ENCODE peak calls at places on chromosomes 4 and X, in nine cellular contexts. J, I, K, L, X, R, V, Z and H are unnamed samples. For H3K36me3, the result is how much of the 10 kb centered on the place peaks cover.

GRCh38 chr4:181854142-181854541 is 389.1 kb upstream of the TENM3 start:
- DNase-seq in J (peak), I (no peak), K (no peak), Z (peak), L (no peak), V (no peak), X (no peak), R (no peak), H (no peak)

GRCh38 chr4:1534076-1534872 is 128.0 kb upstream of the NKX1-1 start:
- DNase-seq in J (no peak), Z (no peak), K (no peak), I (no peak), R (no peak), X (no peak), V (no peak), L (no peak), H (no peak)

GRCh38 chrX:7889680-7890079 is 37.5 kb downstream of the PNPLA4 start:
- DNase-seq in V (no peak), J (peak), I (no peak), Z (peak), L (no peak), X (peak), R (no peak), K (peak), H (no peak)

GRCh38 chrX:72366178-72366577 is 60.5 kb upstream of the CITED1 start:
- DNase-seq in L (no peak), Z (no peak), J (no peak), V (no peak), X (no peak), R (no peak), I (peak), K (no peak), H (no peak)

GRCh38 chrX:84186603-84187358 is 1.2 kb downstream of the RPS6KA6 start:
- DNase-seq in J (peak), X (no peak), L (no peak), R (peak), V (peak), I (no peak), K (peak), Z (peak), H (no peak)

GRCh38 chr4:123976285-123976684 is 579.7 kb downstream of the SPRY1 start:
- DNase-seq in R (no peak), J (peak), Z (no peak), V (no peak), K (peak), I (no peak), X (no peak), L (no peak), H (no peak)

GRCh38 chr4:90127223-90127705 is at the start of gene CCSER1:
- DNase-seq in Z (peak), R (peak), V (peak), J (peak), X (no peak), L (peak), I (no peak), K (peak), H (peak)

GRCh38 chrX:30690330-30690729 is 37.1 kb downstream of the GK start:
- DNase-seq in X (no peak), I (no peak), J (peak), Z (no peak), R (no peak), K (no peak), L (no peak), V (no peak), H (no peak)

GRCh38 chr4:186192068-186192751 is 843 bp downstream of the CYP4V2 start:
- DNase-seq in J (peak), Z (peak), L (peak), I (no peak), V (peak), K (peak), X (peak), R (peak), H (peak)

GRCh38 chr4:121769341-121769740 is 4.4 kb upstream of the SMIM43 start:
- DNase-seq in L (no peak), X (no peak), K (no peak), V (no peak), R (no peak), I (no peak), Z (no peak), J (no peak), H (no peak)

GRCh38 chrX:45781901-45782553 is 581.4 kb upstream of the DIPK2B start:
- DNase-seq in R (no peak), V (no peak), L (no peak), Z (peak), J (peak), K (peak), X (no peak), I (no peak), H (peak)

GRCh38 chr4:40547446-40548132 is 82.1 kb downstream of the RBM47 start:
- DNase-seq in I (no peak), R (no peak), L (no peak), J (peak), V (no peak), K (no peak), Z (no peak), X (no peak), H (no peak)

GRCh38 chr4:39976945-39977488 is 694 bp downstream of the PDS5A start:
- DNase-seq in K (peak), L (peak), R (no peak), I (no peak), J (peak), Z (peak), X (no peak), V (peak), H (peak)

GRCh38 chrX:63686878-63687714 is 97.9 kb downstream of the ARHGEF9 start:
- DNase-seq in I (peak), K (peak), X (peak), L (no peak), J (peak), Z (peak), R (peak), V (peak), H (peak)

GRCh38 chr4:10640535-10641159 is 43.9 kb downstream of the CLNK start:
- DNase-seq in R (no peak), I (no peak), J (peak), K (no peak), V (peak), Z (peak), X (no peak), L (no peak), H (no peak)

GRCh38 chrX:153884136-153885076 is 1.6 kb downstream of the L1CAM start:
- DNase-seq in Z (peak), I (no peak), L (no peak), J (no peak), K (no peak), R (peak), V (no peak), X (no peak), H (no peak)

GRCh38 chrX:119990995-119991787 is 47.6 kb upstream of the NKAP start:
- DNase-seq in I (no peak), L (no peak), V (no peak), J (no peak), K (no peak), X (no peak), Z (no peak), R (no peak), H (peak)

GRCh38 chr4:30721353-30722091 is 1.4 kb downstream of the PCDH7 start:
- DNase-seq in K (no peak), J (peak), I (no peak), V (no peak), X (no peak), R (peak), L (peak), Z (peak), H (peak)

GRCh38 chr4:106312377-106312776 is 3.6 kb downstream of the TBCK start:
- DNase-seq in I (no peak), V (no peak), R (no peak), Z (no peak), J (peak), K (no peak), L (no peak), X (no peak), H (no peak)

GRCh38 chr4:3607690-3608514 is 75.7 kb upstream of the LRPAP1 start:
- DNase-seq in K (no peak), R (no peak), J (no peak), V (no peak), L (no peak), X (no peak), I (no peak), Z (no peak), H (peak)

GRCh38 chr4:47071863-47072441 is 40.6 kb downstream of the GABRB1 start:
- DNase-seq in Z (peak), V (no peak), X (no peak), K (peak), J (peak), R (no peak), L (no peak), I (no peak), H (no peak)

GRCh38 chr4:76306882-76307669 is 543 bp downstream of the STBD1 start:
- DNase-seq in I (no peak), Z (peak), K (peak), J (peak), R (peak), X (peak), L (peak), V (peak), H (peak)

GRCh38 chr4:97139796-97140195 is 1003.5 kb downstream of the STPG2 start:
- DNase-seq in Z (no peak), K (no peak), V (no peak), R (peak), X (no peak), I (no peak), J (no peak), L (no peak), H (no peak)
- H3K4me3 ChIP-seq in Z (no peak), K (no peak), V (no peak), R (no peak), X (no peak), I (no peak), J (no peak), L (no peak), H (peak)

DNA sequence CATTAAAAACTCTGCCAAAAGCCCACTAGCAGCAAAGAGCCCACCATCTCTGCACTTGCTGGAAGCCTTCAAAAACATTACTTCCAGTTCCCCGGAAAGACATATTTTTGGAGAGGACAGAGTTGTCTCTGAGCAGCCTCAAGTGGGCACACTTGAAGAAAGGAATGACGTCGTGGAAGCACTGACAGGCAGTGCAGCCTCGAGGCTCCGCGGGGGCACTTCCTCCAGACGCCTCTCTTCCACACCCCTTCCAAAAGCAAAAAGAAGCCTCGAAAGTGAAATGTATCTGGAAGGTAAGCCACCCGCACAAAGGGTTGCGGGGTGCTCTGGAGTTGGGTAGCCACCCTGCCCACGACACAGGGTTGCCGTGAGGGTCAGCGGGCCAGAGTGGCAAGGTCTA is 25.9 kb downstream of the OFD1 start:
- DNase-seq in K (no peak), I (no peak), R (no peak), Z (no peak), V (no peak), L (no peak), J (no peak), X (no peak), H (no peak)
- H3K36me3 ChIP-seq in K (under half), I (half or more), R (under half), Z (under half), V (under half), L (half or more), J (under half), X (under half), H (under half)

GRCh38 chrX:54359408-54359807 is 1.6 kb upstream of the WNK3 start:
- DNase-seq in K (no peak), X (no peak), L (no peak), J (peak), R (no peak), Z (no peak), I (no peak), V (no peak), H (no peak)
- H3K4me3 ChIP-seq in K (no peak), X (peak), L (no peak), J (no peak), R (no peak), Z (no peak), I (no peak), V (no peak), H (peak)

DNA sequence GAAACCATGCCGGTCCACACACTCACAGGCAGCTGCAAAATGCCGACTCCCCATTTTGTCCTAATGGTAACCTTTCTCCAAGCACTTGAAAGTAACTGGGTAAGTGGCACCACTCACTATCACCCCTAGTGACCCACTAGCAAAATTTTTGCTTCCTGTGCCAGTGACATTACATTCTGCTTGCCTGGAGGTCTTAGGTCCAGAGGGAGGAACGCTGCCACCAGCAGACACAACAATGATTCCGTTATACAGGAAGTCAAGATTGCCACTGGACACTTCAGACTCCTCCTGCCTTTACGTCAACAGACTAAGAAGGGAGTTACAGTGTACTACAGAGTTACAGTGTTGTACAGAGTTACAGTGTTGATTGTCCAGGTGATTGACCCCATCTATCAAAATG is 11.8 kb upstream of the TMEM192 start:
- DNase-seq in R (no peak), K (no peak), I (no peak), Z (no peak), V (no peak), J (no peak), X (no peak), L (no peak), H (no peak)
- H3K36me3 ChIP-seq in R (under half), K (under half), I (under half), Z (under half), V (under half), J (under half), X (under half), L (under half), H (under half)

DNA sequence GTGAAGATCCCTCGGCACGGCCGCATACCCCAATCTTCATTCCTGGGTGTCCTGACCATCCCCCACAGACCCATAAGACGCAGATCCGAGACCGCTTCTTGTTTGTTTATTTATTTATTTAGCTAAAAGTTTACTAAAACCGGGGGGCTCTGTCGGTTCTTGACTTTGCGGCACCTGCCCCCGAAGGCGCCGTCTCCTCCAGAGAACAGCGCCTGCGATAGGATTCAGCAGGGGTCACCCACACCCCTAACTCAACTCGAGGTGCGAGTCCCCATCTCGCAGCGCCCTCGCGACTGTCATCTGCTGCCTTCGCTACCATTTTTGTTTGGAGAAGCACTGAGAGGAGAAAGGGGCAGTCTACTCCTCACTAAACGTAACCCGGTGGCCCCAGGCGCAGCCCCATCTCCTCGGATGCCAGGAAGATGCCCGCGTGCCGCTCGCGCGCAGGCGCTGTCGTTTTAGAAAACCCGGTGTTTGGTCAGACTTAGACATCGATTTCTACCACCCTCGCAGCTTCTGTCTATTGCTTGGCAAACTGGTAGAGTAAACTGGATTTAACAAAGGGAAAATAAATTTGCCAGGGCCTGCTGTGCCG is 18.9 kb upstream of the GPR101 start:
- DNase-seq in K (peak), Z (no peak), X (no peak), L (no peak), I (no peak), V (no peak), R (no peak), J (no peak), H (peak)
- H3K4me3 ChIP-seq in K (peak), Z (peak), X (peak), L (peak), I (peak), V (peak), R (peak), J (peak), H (peak)

DNA sequence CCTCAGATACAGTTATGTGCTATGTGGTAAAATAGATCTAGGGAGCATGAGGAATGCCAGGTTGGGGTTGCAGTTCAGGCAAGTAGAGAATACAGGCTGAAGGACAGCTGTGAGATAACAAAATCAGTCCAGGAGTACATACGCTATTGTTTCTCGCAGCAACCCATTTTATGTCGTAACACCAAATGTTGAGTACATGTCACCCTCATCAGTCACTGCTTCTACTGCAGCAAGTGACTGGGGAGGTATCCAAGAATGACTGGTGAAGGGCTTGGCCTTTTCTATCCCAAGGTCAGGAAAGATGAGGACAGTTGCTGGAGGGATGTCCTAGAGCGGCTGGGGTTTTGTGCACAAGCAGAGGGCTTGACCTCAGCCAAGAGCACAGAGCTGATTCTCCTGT is 172.1 kb downstream of the CBR4 start:
- DNase-seq in Z (no peak), I (no peak), K (no peak), L (no peak), J (no peak), X (no peak), R (no peak), V (no peak), H (no peak)
- H3K36me3 ChIP-seq in Z (under half), I (under half), K (under half), L (under half), J (under half), X (under half), R (under half), V (under half), H (under half)

GRCh38 chr4:85498068-85498733 is 23.3 kb downstream of the ARHGAP24 start:
- DNase-seq in L (peak), Z (peak), R (peak), J (peak), V (no peak), X (peak), K (peak), I (no peak), H (no peak)

GRCh38 chr4:85496146-85496849 is 21.3 kb downstream of the ARHGAP24 start:
- DNase-seq in X (peak), Z (no peak), V (no peak), K (no peak), J (peak), I (no peak), R (no peak), L (no peak), H (no peak)

GRCh38 chr4:85495621-85496020 is 20.7 kb downstream of the ARHGAP24 start:
- DNase-seq in L (no peak), R (no peak), K (no peak), X (no peak), V (no peak), Z (no peak), I (no peak), J (no peak), H (no peak)

GRCh38 chr4:85499573-85499972 is 24.6 kb downstream of the ARHGAP24 start:
- DNase-seq in Z (no peak), K (no peak), L (no peak), X (no peak), R (no peak), I (no peak), V (no peak), J (no peak), H (no peak)

GRCh38 chr4:85496933-85497332 is 22.0 kb downstream of the ARHGAP24 start:
- DNase-seq in I (no peak), L (no peak), Z (peak), X (no peak), K (no peak), J (peak), R (no peak), V (no peak), H (no peak)
- H3K4me3 ChIP-seq in I (no peak), L (no peak), Z (no peak), X (no peak), K (no peak), J (no peak), R (no peak), V (no peak), H (no peak)

DNA sequence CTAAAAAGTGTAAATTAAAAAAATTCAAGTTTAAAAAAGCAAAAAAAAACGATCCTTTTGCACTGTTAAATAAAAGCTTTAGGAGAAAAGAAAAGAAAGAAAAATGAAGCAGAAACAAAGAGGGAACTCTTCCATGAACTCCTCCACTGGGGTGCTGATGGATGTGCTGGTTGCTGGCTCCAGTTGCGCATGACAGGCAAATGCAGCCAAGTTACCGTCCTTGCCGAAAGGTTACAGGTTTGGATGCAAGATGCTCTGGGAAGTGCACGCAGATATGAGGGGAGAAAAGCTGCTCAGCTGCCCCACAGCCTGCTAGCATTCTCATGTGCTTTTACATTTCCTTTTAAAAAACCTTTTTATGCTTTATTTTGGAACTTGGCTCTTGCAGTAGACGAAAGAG is 58.5 kb downstream of the HADH start:
- DNase-seq in K (no peak), Z (no peak), R (no peak), J (no peak), I (no peak), L (no peak), V (no peak), X (no peak), H (no peak)
- H3K36me3 ChIP-seq in K (under half), Z (under half), R (under half), J (under half), I (under half), L (under half), V (under half), X (under half), H (under half)

GRCh38 chr4:24887881-24888430 is 24.9 kb downstream of the CCDC149 start:
- DNase-seq in Z (no peak), I (no peak), R (no peak), K (no peak), J (no peak), X (no peak), V (no peak), L (no peak), H (no peak)
- H3K4me3 ChIP-seq in Z (no peak), I (no peak), R (no peak), K (no peak), J (no peak), X (no peak), V (no peak), L (no peak), H (no peak)